ENCODE peak calls at places on chromosomes 13 and 19, in seven cellular contexts. Z, G, H, K, U, D and X are unnamed samples.

GRCh38 chr19:12985049-12985776 is 10.1 kb upstream of the NFIX start:
- DNase-seq in Z (no peak), G (no peak), H (no peak), K (no peak), U (no peak), D (no peak), X (no peak)

GRCh38 chr19:2616741-2617392 is 85.6 kb downstream of the GNG7 start:
- DNase-seq in Z (no peak), G (no peak), H (no peak), K (no peak), U (no peak), D (no peak), X (no peak)

GRCh38 chr19:50663280-50663790 is 14.1 kb downstream of the C19orf81 start:
- DNase-seq in Z (no peak), G (peak; percentile 12), H (no peak), K (no peak), U (no peak), D (no peak), X (peak; percentile 62)

GRCh38 chr19:5036733-5037681 is 68.1 kb downstream of the KDM4B start:
- DNase-seq in Z (no peak), G (peak; percentile 54), H (peak; percentile 43), K (no peak), U (no peak), D (no peak), X (no peak)

GRCh38 chr19:55253842-55254624 is 4.8 kb downstream of the PPP6R1 start:
- DNase-seq in Z (no peak), G (no peak), H (no peak), K (no peak), U (no peak), D (peak; percentile 56), X (peak; percentile 53)

GRCh38 chr19:18294467-18294864 is 13.0 kb upstream of the JUND start:
- DNase-seq in Z (peak; percentile 76), G (peak; percentile 14), H (peak; percentile 25), K (no peak), U (no peak), D (peak; percentile 95), X (peak; percentile 16)

GRCh38 chr13:36806102-36806501 is 12.9 kb upstream of the RFXAP start:
- DNase-seq in Z (no peak), G (no peak), H (no peak), K (no peak), U (no peak), D (no peak), X (no peak)

GRCh38 chr19:45670670-45671453 is 2.8 kb downstream of the GIPR start:
- DNase-seq in Z (peak; percentile 37), G (no peak), H (no peak), K (peak; percentile 88), U (no peak), D (no peak), X (peak; percentile 33)

GRCh38 chr19:10670187-10670586 is 16.0 kb downstream of the ILF3 start:
- DNase-seq in Z (no peak), G (no peak), H (no peak), K (no peak), U (no peak), D (no peak), X (no peak)

GRCh38 chr19:33390908-33391630 is 17.6 kb downstream of the CEBPG start:
- DNase-seq in Z (no peak), G (no peak), H (no peak), K (no peak), U (no peak), D (no peak), X (no peak)

GRCh38 chr19:11418518-11419506 is at the start of gene RGL3:
- DNase-seq in Z (no peak), G (peak; percentile 9), H (no peak), K (no peak), U (no peak), D (no peak), X (peak; percentile 69)

GRCh38 chr19:32652893-32653625 is 21.9 kb downstream of the ANKRD27 start:
- DNase-seq in Z (no peak), G (peak; percentile 19), H (no peak), K (no peak), U (no peak), D (no peak), X (no peak)

GRCh38 chr19:17739121-17739875 is 12.0 kb upstream of the FCHO1 start:
- DNase-seq in Z (no peak), G (no peak), H (no peak), K (no peak), U (no peak), D (no peak), X (no peak)

GRCh38 chr19:40803857-40804782 is 5.1 kb downstream of the EGLN2 start:
- DNase-seq in Z (no peak), G (no peak), H (no peak), K (no peak), U (no peak), D (peak; percentile 71), X (no peak)

GRCh38 chr19:6521718-6522646 is 8.8 kb upstream of the TNFSF9 start:
- DNase-seq in Z (no peak), G (no peak), H (no peak), K (no peak), U (no peak), D (peak; percentile 26), X (no peak)

GRCh38 chr19:18762125-18763023 is 28.7 kb downstream of the COMP start:
- DNase-seq in Z (no peak), G (peak; percentile 97), H (no peak), K (no peak), U (no peak), D (no peak), X (no peak)

GRCh38 chr19:5014941-5015340 is 46.0 kb downstream of the KDM4B start:
- DNase-seq in Z (no peak), G (no peak), H (no peak), K (no peak), U (no peak), D (no peak), X (no peak)

GRCh38 chr19:45275370-45275971 is 24.4 kb downstream of the MARK4 start:
- DNase-seq in Z (no peak), G (peak; percentile 22), H (no peak), K (no peak), U (no peak), D (no peak), X (no peak)

GRCh38 chr19:47005873-47006272 is 13.8 kb upstream of the NPAS1 start:
- DNase-seq in Z (no peak), G (no peak), H (no peak), K (no peak), U (no peak), D (no peak), X (no peak)

GRCh38 chr19:6482343-6482686 is 728 bp upstream of the DENND1C start:
- DNase-seq in Z (no peak), G (no peak), H (no peak), K (no peak), U (no peak), D (no peak), X (no peak)

GRCh38 chr13:107642841-107643240 is 572.5 kb downstream of the LIG4 start:
- DNase-seq in Z (no peak), G (no peak), H (no peak), K (no peak), U (no peak), D (no peak), X (peak; percentile 19)

GRCh38 chr13:35598233-35598632 is 121.7 kb upstream of the MAB21L1 start:
- DNase-seq in Z (no peak), G (no peak), H (no peak), K (no peak), U (no peak), D (no peak), X (no peak)

GRCh38 chr19:8611890-8612806 is 1.6 kb upstream of the ADAMTS10 start:
- DNase-seq in Z (no peak), G (no peak), H (no peak), K (no peak), U (no peak), D (no peak), X (no peak)

GRCh38 chr13:41398494-41399190 is 58.7 kb upstream of the RGCC start:
- DNase-seq in Z (no peak), G (no peak), H (no peak), K (no peak), U (no peak), D (no peak), X (no peak)